ENCODE peak calls at places on chromosome 11, in seven cellular contexts. D is spleen, S is AG10803, H is uterus, R is Calu3, U is cardiac fibroblast, J is astrocyte of the cerebellum. A is an unnamed sample.

GRCh38 chr11:82004537-82005213 is 729.0 kb downstream of the FAM181B start:
- DNase-seq in D (no peak), S (no peak), H (no peak), R (no peak), U (no peak), J (peak; percentile 52), A (no peak)

GRCh38 chr11:75428301-75428724 is 4.7 kb downstream of the KLHL35 start:
- DNase-seq in D (peak; percentile 94), S (peak; percentile 85), H (peak; percentile 84), R (peak; percentile 81), U (peak; percentile 95), J (peak; percentile 67), A (no peak)

GRCh38 chr11:91100432-91100831 is 877.6 kb upstream of the CHORDC1 start:
- DNase-seq in D (no peak), S (no peak), H (no peak), R (no peak), U (peak; percentile 27), J (no peak), A (no peak)

GRCh38 chr11:103749158-103749557 is 287.3 kb upstream of the DDI1 start:
- DNase-seq in D (no peak), S (peak; percentile 34), H (no peak), R (no peak), U (no peak), J (no peak), A (no peak)

GRCh38 chr11:34583818-34584217 is 37.1 kb upstream of the EHF start:
- DNase-seq in D (no peak), S (no peak), H (no peak), R (no peak), U (no peak), J (no peak), A (no peak)

GRCh38 chr11:3022982-3023381 is 30.9 kb upstream of the NAP1L4 start:
- DNase-seq in D (no peak), S (peak; percentile 76), H (no peak), R (no peak), U (peak; percentile 81), J (peak; percentile 45), A (no peak)

GRCh38 chr11:30758946-30759501 is 172.9 kb upstream of the MPPED2 start:
- DNase-seq in D (no peak), S (no peak), H (peak; percentile 35), R (no peak), U (no peak), J (no peak), A (no peak)

GRCh38 chr11:77094841-77095365 is 7.7 kb upstream of the OMP start:
- DNase-seq in D (no peak), S (no peak), H (no peak), R (no peak), U (no peak), J (no peak), A (no peak)

GRCh38 chr11:9053631-9054030 is 37.8 kb downstream of the SCUBE2 start:
- DNase-seq in D (no peak), S (peak; percentile 58), H (no peak), R (no peak), U (peak; percentile 39), J (no peak), A (no peak)

GRCh38 chr11:15884792-15885540 is 471.4 kb downstream of the SOX6 start:
- DNase-seq in D (no peak), S (no peak), H (peak; percentile 32), R (no peak), U (no peak), J (no peak), A (no peak)

GRCh38 chr11:70226967-70227366 is 23.9 kb downstream of the FADD start:
- DNase-seq in D (no peak), S (no peak), H (no peak), R (peak; percentile 24), U (peak; percentile 43), J (no peak), A (peak; percentile 44)
- TF ChIP-seq CTCF in D (no peak), S (no peak), H (no peak), R (no peak), U (peak; percentile 38), J (no peak), A (peak; percentile 29)

GRCh38 chr11:126410649-126411048 is 55.2 kb downstream of the ST3GAL4 start:
- DNase-seq in D (peak; percentile 56), S (peak; percentile 75), H (no peak), R (no peak), U (no peak), J (no peak), A (no peak)

GRCh38 chr11:126413843-126414405 is 58.4 kb downstream of the ST3GAL4 start:
- DNase-seq in D (peak; percentile 65), S (no peak), H (no peak), R (no peak), U (no peak), J (no peak), A (no peak)

GRCh38 chr11:126413426-126413825 is 57.9 kb downstream of the ST3GAL4 start:
- DNase-seq in D (peak; percentile 62), S (no peak), H (no peak), R (no peak), U (no peak), J (no peak), A (no peak)

GRCh38 chr11:126414615-126415014 is 59.1 kb downstream of the ST3GAL4 start:
- DNase-seq in D (no peak), S (no peak), H (peak; percentile 48), R (peak; percentile 6), U (no peak), J (no peak), A (no peak)

DNA sequence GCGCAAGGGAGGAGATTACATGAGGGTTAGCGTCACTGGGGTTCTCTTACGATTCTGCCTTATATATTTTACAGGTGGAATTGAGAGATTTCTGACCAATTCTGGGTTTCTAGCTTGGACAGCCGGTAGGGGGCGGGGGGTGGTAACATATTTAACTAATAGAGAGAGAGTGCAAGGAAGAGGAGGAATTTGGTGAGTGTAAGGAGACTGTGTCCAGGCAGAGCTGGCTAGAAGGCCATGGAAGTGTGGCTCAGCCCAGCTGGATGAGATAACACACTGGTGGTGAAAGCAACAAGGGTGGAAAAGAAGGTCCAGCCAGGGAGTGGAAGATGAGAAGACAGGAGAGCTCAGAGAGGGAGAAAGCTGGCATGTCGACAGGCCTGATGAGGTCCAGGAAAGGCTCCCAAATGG is 56.5 kb downstream of the ST3GAL4 start:
- DNase-seq in D (peak; percentile 41), S (peak; percentile 42), H (peak; percentile 40), R (no peak), U (no peak), J (no peak), A (no peak)
- TF ChIP-seq CTCF in D (no peak), S (peak; percentile 43), H (no peak), R (no peak), U (peak; percentile 25), J (no peak), A (peak; percentile 16)

DNA sequence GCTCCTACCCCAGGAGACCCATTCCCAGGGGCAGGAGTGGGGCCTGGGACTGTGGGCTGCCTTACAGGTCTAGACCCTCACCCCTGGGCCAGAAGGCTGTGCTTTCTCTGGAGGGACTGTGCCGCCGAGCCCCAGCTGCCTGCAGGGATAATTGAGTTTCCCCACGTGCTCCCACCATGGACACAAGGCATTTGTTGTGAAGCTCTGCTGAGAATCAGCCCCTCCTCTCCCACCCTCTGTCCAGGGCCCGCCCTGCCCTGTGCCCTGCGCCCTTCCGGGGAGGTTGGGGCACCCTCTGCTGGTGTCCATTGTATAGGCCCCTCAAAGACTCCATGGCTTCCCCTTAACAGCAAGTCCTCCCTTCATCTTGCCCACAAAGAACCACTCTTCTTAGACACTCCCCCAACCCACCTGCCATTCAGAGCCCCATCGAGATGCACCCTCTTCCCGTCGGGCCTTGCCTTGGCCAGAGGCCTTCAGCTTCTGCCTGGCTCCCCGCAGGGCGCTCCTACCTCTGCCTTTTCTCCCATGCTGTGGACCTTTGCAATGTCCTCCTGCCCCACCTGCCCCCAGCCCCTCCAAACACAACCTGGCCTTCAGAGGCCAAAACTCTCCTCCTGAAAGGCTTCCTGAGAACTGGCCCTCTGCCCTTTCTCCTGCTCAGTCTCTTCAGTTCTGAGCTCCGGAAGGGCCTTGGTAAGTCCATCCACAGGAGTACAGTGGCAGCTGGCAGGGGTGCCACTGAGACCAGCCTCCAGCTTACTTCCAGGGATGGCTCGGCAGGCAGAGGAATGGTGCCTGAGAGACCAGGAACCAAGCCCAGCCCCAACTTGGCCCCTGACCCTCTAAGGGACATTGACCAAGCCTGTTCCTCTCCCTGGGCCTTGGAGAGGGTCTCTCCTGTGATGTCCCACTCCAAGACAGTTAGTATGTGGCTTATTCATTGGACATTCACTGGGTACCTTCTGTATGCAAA is 22.4 kb downstream of the DUSP8 start:
- DNase-seq in D (no peak), S (no peak), H (no peak), R (no peak), U (no peak), J (no peak), A (peak; percentile 23)
- TF ChIP-seq CTCF in D (no peak), S (no peak), H (no peak), R (no peak), U (no peak), J (no peak), A (no peak)

GRCh38 chr11:72764503-72764902 is 12.3 kb upstream of the ARAP1 start:
- DNase-seq in D (no peak), S (no peak), H (no peak), R (no peak), U (no peak), J (no peak), A (no peak)
- TF ChIP-seq CTCF in D (no peak), S (no peak), H (no peak), R (no peak), U (no peak), J (no peak), A (no peak)